ENCODE peak calls at places on chromosomes 12 and 14, in ten cellular contexts. E is AG10803, I is fibroblast of lung, W is Peyer's patch, D is HFF-Myc, L is heart left ventricle, V is BJ, G is kidney epithelial cell, K is right lobe of liver, N is uterus. T is an unnamed sample.

GRCh38 chr12:121295746-121296617 is 527 bp downstream of the CAMKK2 start:
- DNase-seq in E (peak; percentile 5), I (no peak), W (peak; percentile 82), D (no peak), L (peak; percentile 57), V (no peak), G (no peak), K (peak; percentile 88), N (no peak), T (no peak)

GRCh38 chr12:52584156-52584682 is 10.6 kb upstream of the KRT74 start:
- DNase-seq in E (no peak), I (no peak), W (no peak), D (no peak), L (no peak), V (no peak), G (no peak), K (no peak), N (no peak), T (no peak)

GRCh38 chr14:99075061-99075460 is 196.9 kb downstream of the BCL11B start:
- DNase-seq in E (no peak), I (no peak), W (no peak), D (no peak), L (no peak), V (no peak), G (no peak), K (peak; percentile 26), N (no peak), T (no peak)

GRCh38 chr12:93453633-93454032 is 11.9 kb upstream of the UBE2N start:
- DNase-seq in E (peak; percentile 69), I (peak; percentile 78), W (no peak), D (no peak), L (no peak), V (peak; percentile 19), G (peak; percentile 71), K (no peak), N (no peak), T (no peak)

GRCh38 chr12:104998423-104999346 is 12.6 kb downstream of the NOPCHAP1 start:
- DNase-seq in E (no peak), I (no peak), W (peak; percentile 59), D (no peak), L (peak; percentile 31), V (no peak), G (no peak), K (no peak), N (no peak), T (no peak)

GRCh38 chr14:66111891-66112290 is 374.3 kb upstream of the CCDC196 start:
- DNase-seq in E (no peak), I (no peak), W (no peak), D (no peak), L (no peak), V (no peak), G (no peak), K (no peak), N (no peak), T (no peak)

GRCh38 chr12:75481774-75482173 is 1.2 kb downstream of the GLIPR1 start:
- DNase-seq in E (peak; percentile 78), I (peak; percentile 78), W (no peak), D (peak; percentile 36), L (no peak), V (no peak), G (no peak), K (no peak), N (peak; percentile 22), T (no peak)

GRCh38 chr14:94161979-94162378 is 12.1 kb upstream of the PPP4R4 start:
- DNase-seq in E (no peak), I (no peak), W (no peak), D (no peak), L (no peak), V (no peak), G (no peak), K (no peak), N (no peak), T (peak; percentile 22)

GRCh38 chr14:83847102-83847501 is 1682.8 kb upstream of the FLRT2 start:
- DNase-seq in E (no peak), I (no peak), W (no peak), D (no peak), L (no peak), V (no peak), G (no peak), K (no peak), N (no peak), T (peak; percentile 31)

GRCh38 chr12:112575559-112576067 is 156.9 kb downstream of the PTPN11 start:
- DNase-seq in E (no peak), I (no peak), W (no peak), D (no peak), L (no peak), V (no peak), G (no peak), K (no peak), N (no peak), T (no peak)

GRCh38 chr12:954736-955135 is 5.2 kb upstream of the RAD52 start:
- DNase-seq in E (peak; percentile 54), I (peak; percentile 28), W (no peak), D (no peak), L (no peak), V (peak; percentile 5), G (no peak), K (no peak), N (no peak), T (no peak)

GRCh38 chr14:91817566-91818325 is 49.6 kb downstream of the TC2N start:
- DNase-seq in E (no peak), I (no peak), W (no peak), D (no peak), L (no peak), V (no peak), G (no peak), K (no peak), N (no peak), T (no peak)

DNA sequence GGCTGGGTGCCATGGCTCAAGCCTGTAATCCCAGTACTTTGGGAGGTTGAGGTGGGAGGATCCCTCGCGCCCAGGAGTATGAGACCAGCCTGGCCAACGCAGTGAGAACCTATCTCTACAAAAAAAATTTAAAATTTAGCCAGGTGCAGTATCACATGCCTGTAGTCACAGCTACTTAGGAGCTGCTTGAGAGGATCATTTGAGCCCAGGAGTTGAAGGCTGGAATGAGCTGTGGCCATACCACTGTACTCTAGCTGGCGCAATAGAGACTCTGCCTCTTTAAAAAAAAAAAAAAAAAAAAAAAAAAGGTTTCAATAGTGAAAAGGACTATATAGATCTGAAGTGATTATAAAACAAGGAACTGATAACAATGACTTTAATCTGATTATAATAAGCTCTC is 13.5 kb downstream of the PSMA3 start:
- DNase-seq in E (no peak), I (no peak), W (no peak), D (no peak), L (no peak), V (no peak), G (no peak), K (no peak), N (no peak), T (no peak)
- TF ChIP-seq CTCF in E (no peak), I (no peak), W (no peak), D (no peak), L (no peak), V (no peak), G (no peak), K (no peak), N (no peak), T (peak; percentile 15)

GRCh38 chr14:22822017-22822618 is 6.9 kb upstream of the SLC7A7 start:
- DNase-seq in E (no peak), I (no peak), W (peak; percentile 69), D (no peak), L (no peak), V (no peak), G (no peak), K (no peak), N (peak; percentile 40), T (no peak)

GRCh38 chr14:22820731-22821130 is 5.5 kb upstream of the SLC7A7 start:
- DNase-seq in E (peak; percentile 41), I (peak; percentile 40), W (no peak), D (no peak), L (no peak), V (peak; percentile 24), G (no peak), K (no peak), N (no peak), T (no peak)

GRCh38 chr14:22819191-22819988 is 4.2 kb upstream of the SLC7A7 start:
- DNase-seq in E (peak; percentile 77), I (peak; percentile 62), W (peak; percentile 72), D (no peak), L (no peak), V (peak; percentile 52), G (no peak), K (no peak), N (no peak), T (no peak)

GRCh38 chr14:22822619-22823551 is 6.8 kb upstream of the MRPL52 start:
- DNase-seq in E (peak; percentile 89), I (peak; percentile 92), W (peak; percentile 87), D (no peak), L (peak; percentile 79), V (peak; percentile 54), G (no peak), K (peak; percentile 71), N (peak; percentile 91), T (peak; percentile 54)

GRCh38 chr14:22821193-22822016 is 6.2 kb upstream of the SLC7A7 start:
- DNase-seq in E (no peak), I (no peak), W (peak; percentile 73), D (no peak), L (no peak), V (no peak), G (no peak), K (no peak), N (no peak), T (no peak)
- H3K4me3 ChIP-seq in E (no peak overlapping the region), I (no peak overlapping the region), W (peak overlapping the region; percentile 1), D (no peak overlapping the region), L (no peak overlapping the region), V (no peak overlapping the region), G (no peak overlapping the region), K (no peak overlapping the region), N (no peak overlapping the region), T (no peak overlapping the region)

DNA sequence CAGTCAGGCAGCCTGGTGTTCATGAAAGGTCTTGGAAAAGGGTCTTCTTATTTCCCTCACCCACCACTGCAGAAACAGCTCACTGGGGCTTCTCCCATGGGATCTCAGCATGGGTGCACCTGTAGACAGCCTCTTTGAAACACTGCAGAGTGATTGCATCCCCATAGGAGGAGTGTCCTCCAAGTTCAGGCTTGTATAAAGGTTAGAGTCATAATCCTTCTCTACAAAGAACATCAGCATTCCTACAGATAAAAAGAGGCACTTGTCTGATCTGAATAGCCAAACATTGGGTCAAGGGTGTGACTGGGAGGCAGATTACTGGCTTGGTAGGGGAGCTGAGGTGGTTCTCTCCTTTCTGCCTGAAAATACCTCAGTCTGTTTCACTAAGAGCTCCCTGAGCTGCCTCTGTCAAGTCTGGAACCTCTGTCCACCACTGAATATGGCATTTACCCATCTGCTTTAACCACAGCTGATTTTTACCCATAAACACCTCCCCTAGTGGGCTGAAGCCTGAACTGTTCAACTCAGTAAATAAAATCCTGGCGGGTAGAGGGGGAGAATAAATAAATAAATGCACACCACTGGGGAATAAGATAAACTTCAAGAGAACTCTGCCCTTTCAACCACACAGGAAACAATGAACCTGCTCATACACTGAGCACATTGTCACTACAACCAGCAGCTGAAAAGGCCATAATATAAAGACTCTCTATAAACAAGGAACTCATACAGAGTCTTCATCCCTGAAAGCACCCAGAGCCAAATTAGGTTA is 120.7 kb upstream of the SCAF11 start:
- DNase-seq in E (no peak), I (no peak), W (no peak), D (no peak), L (no peak), V (no peak), G (no peak), K (no peak), N (no peak), T (no peak)
- TF ChIP-seq CTCF in E (peak; percentile 13), I (peak; percentile 8), W (no peak), D (peak; percentile 13), L (no peak), V (peak; percentile 20), G (no peak), K (peak; percentile 29), N (no peak), T (no peak)

GRCh38 chr12:40103043-40103442 is 2.8 kb downstream of the SLC2A13 start:
- DNase-seq in E (no peak), I (no peak), W (no peak), D (no peak), L (no peak), V (no peak), G (no peak), K (no peak), N (no peak), T (no peak)
- H3K4me3 ChIP-seq in E (no peak overlapping the region), I (no peak overlapping the region), W (no peak overlapping the region), D (no peak overlapping the region), L (no peak overlapping the region), V (no peak overlapping the region), G (no peak overlapping the region), K (no peak overlapping the region), N (no peak overlapping the region), T (no peak overlapping the region)

T was measured in retinal pigment epithelial cell.